ENCODE peak calls at places on chromosomes 1 and 21, in five cellular contexts. T is stomach, A is tibial nerve, L is ascending aorta, Z is uterus. Q is an unnamed sample.
A peak's percentile ranks its signal among the peaks of the same experiment; 100 is the strongest.

GRCh38 chr1:232627645-232628334 is 2.1 kb downstream of the SIPA1L2 start:
- DNase-seq in T (no peak), A (no peak), L (no peak), Z (no peak), Q (no peak)

GRCh38 chr1:246329900-246330299 is 177.2 kb downstream of the SMYD3 start:
- DNase-seq in T (no peak), A (no peak), L (no peak), Z (no peak), Q (no peak)

GRCh38 chr1:36510418-36510817 is 27.7 kb upstream of the CSF3R start:
- DNase-seq in T (no peak), A (no peak), L (no peak), Z (no peak), Q (no peak)

GRCh38 chr21:36859744-36860501 is 106.5 kb downstream of the HLCS start:
- DNase-seq in T (peak; percentile 72), A (peak; percentile 57), L (peak; percentile 70), Z (peak; percentile 70), Q (peak; percentile 6)

GRCh38 chr1:64745181-64745985 is 508 bp downstream of the RAVER2 start:
- DNase-seq in T (peak; percentile 35), A (peak; percentile 18), L (peak; percentile 62), Z (peak; percentile 28), Q (no peak)

GRCh38 chr1:185363205-185363604 is 46.2 kb upstream of the IVNS1ABP start:
- DNase-seq in T (no peak), A (no peak), L (no peak), Z (no peak), Q (no peak)

GRCh38 chr1:197519741-197520334 is 251.8 kb downstream of the CRB1 start:
- DNase-seq in T (no peak), A (no peak), L (no peak), Z (no peak), Q (no peak)

GRCh38 chr1:236416165-236416564 is 22.1 kb downstream of the EDARADD start:
- DNase-seq in T (no peak), A (no peak), L (peak; percentile 9), Z (no peak), Q (no peak)

GRCh38 chr21:25127007-25127406 is 480.3 kb downstream of the MRPL39 start:
- DNase-seq in T (no peak), A (no peak), L (no peak), Z (no peak), Q (no peak)

GRCh38 chr1:191804311-191804710 is 354.0 kb upstream of the RGS18 start:
- DNase-seq in T (no peak), A (no peak), L (no peak), Z (no peak), Q (no peak)

GRCh38 chr21:43361493-43362296 is 65.2 kb downstream of the SIK1 start:
- DNase-seq in T (no peak), A (peak; percentile 47), L (no peak), Z (no peak), Q (peak; percentile 76)

GRCh38 chr1:98278055-98278454 is 357.2 kb upstream of the DPYD start:
- DNase-seq in T (no peak), A (no peak), L (no peak), Z (no peak), Q (no peak)

GRCh38 chr1:219965950-219966349 is 37.6 kb upstream of the SLC30A10 start:
- DNase-seq in T (no peak), A (no peak), L (no peak), Z (no peak), Q (no peak)

GRCh38 chr21:44681861-44682579 is at the start of gene KRTAP12-1:
- DNase-seq in T (no peak), A (no peak), L (peak; percentile 58), Z (no peak), Q (no peak)

GRCh38 chr1:183567584-183567983 is 22.7 kb downstream of the NCF2 start:
- DNase-seq in T (peak; percentile 59), A (peak; percentile 40), L (no peak), Z (no peak), Q (peak; percentile 48)

GRCh38 chr1:110687244-110687643 is 12.5 kb upstream of the KCNA3 start:
- DNase-seq in T (no peak), A (no peak), L (no peak), Z (no peak), Q (peak; percentile 5)

GRCh38 chr1:240098534-240098933 is 6.9 kb downstream of the FMN2 start:
- DNase-seq in T (no peak), A (no peak), L (no peak), Z (no peak), Q (no peak)

GRCh38 chr1:96756789-96757188 is 35.2 kb downstream of the PTBP2 start:
- DNase-seq in T (no peak), A (no peak), L (no peak), Z (no peak), Q (no peak)

GRCh38 chr1:187817782-187818181 is 989.0 kb downstream of the PLA2G4A start:
- DNase-seq in T (no peak), A (no peak), L (no peak), Z (no peak), Q (no peak)

GRCh38 chr1:110707257-110707656 is 32.5 kb upstream of the KCNA3 start:
- DNase-seq in T (no peak), A (no peak), L (no peak), Z (no peak), Q (no peak)

GRCh38 chr1:245234217-245235120 is 79.7 kb downstream of the KIF26B start:
- DNase-seq in T (no peak), A (no peak), L (no peak), Z (no peak), Q (no peak)

GRCh38 chr1:29162476-29163138 is 19.1 kb downstream of the SRSF4 start:
- DNase-seq in T (no peak), A (no peak), L (peak; percentile 79), Z (no peak), Q (no peak)

GRCh38 chr1:5996641-5997270 is 4.5 kb upstream of the NPHP4 start:
- DNase-seq in T (no peak), A (no peak), L (no peak), Z (no peak), Q (no peak)

GRCh38 chr1:9420835-9421532 is 118.3 kb upstream of the SLC25A33 start:
- DNase-seq in T (no peak), A (no peak), L (no peak), Z (no peak), Q (no peak)

GRCh38 chr1:52592637-52593323 is 9.4 kb upstream of the GPX7 start:
- DNase-seq in T (no peak), A (no peak), L (no peak), Z (no peak), Q (no peak)

GRCh38 chr1:3019007-3019515 is 2.2 kb upstream of the ACTRT2 start:
- DNase-seq in T (no peak), A (no peak), L (peak; percentile 53), Z (no peak), Q (no peak)

GRCh38 chr1:41495171-41495948 is 10.9 kb upstream of the EDN2 start:
- DNase-seq in T (no peak), A (no peak), L (no peak), Z (peak; percentile 61), Q (no peak)

GRCh38 chr1:160629286-160630210 is 17.3 kb downstream of the SLAMF1 start:
- DNase-seq in T (peak; percentile 41), A (no peak), L (no peak), Z (no peak), Q (no peak)

GRCh38 chr1:35377553-35377952 is 109.0 kb downstream of the ZMYM4 start:
- DNase-seq in T (no peak), A (no peak), L (no peak), Z (no peak), Q (peak; percentile 6)

GRCh38 chr1:1550591-1551432 is 10.4 kb upstream of the TMEM240 start:
- DNase-seq in T (no peak), A (no peak), L (no peak), Z (no peak), Q (no peak)
- H3K27ac ChIP-seq in T (no peak overlapping the region), A (peak overlapping the region; percentile 41), L (no peak overlapping the region), Z (no peak overlapping the region), Q (no peak overlapping the region)

GRCh38 chr1:89310505-89310904 is 37.8 kb upstream of the GBP5 start:
- DNase-seq in T (no peak), A (no peak), L (no peak), Z (no peak), Q (no peak)

GRCh38 chr1:89309828-89310227 is 37.2 kb upstream of the GBP5 start:
- DNase-seq in T (no peak), A (no peak), L (no peak), Z (no peak), Q (no peak)

GRCh38 chr1:89302697-89303332 is 30.2 kb upstream of the GBP5 start:
- DNase-seq in T (no peak), A (no peak), L (no peak), Z (no peak), Q (no peak)

GRCh38 chr1:89305493-89305892 is 32.8 kb upstream of the GBP5 start:
- DNase-seq in T (no peak), A (no peak), L (no peak), Z (no peak), Q (no peak)

DNA sequence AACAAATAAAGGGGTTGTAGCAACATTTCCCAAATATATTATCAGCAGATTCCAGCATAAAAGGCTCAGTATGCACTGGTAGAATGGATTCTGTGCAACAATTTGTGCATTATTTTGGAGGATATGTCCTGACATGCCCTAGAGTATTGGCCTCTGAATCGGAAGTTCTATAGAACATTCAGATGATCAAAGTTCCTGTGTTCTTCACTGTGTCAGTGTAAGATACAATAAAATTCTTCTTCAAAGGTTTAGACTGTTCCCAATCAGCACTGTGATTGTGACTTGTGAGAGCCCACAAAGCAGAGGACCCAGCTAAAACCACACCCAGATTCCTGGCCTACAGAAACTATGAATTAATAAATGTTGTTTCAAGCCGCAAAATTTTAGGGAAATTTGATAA is 33.6 kb upstream of the GBP5 start:
- DNase-seq in T (no peak), A (no peak), L (no peak), Z (no peak), Q (no peak)
- H3K27ac ChIP-seq in T (no peak overlapping the region), A (no peak overlapping the region), L (no peak overlapping the region), Z (no peak overlapping the region), Q (peak overlapping the region; percentile 31)

DNA sequence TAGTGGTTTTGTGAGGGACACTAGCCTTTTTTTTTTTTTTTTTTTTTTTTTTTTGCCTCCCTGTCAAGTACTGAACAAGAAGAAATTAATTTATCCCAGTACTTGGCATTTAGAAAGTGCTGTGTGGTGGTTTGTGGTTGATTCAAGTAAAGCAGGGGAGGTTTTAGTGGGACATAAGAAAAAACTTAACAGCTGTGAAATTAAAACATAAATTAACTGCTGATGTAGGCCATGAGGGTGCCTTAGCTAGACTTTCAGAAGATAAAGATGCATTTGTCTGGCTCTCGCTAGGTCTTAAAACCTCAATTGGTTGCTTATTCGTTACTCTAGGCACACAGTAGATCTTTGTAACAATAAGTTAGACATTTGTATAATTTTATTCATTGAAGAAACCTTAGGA is 52.3 kb downstream of the SPATA46 start:
- DNase-seq in T (no peak), A (no peak), L (no peak), Z (no peak), Q (no peak)
- H3K27ac ChIP-seq in T (no peak overlapping the region), A (no peak overlapping the region), L (no peak overlapping the region), Z (no peak overlapping the region), Q (no peak overlapping the region)

DNA sequence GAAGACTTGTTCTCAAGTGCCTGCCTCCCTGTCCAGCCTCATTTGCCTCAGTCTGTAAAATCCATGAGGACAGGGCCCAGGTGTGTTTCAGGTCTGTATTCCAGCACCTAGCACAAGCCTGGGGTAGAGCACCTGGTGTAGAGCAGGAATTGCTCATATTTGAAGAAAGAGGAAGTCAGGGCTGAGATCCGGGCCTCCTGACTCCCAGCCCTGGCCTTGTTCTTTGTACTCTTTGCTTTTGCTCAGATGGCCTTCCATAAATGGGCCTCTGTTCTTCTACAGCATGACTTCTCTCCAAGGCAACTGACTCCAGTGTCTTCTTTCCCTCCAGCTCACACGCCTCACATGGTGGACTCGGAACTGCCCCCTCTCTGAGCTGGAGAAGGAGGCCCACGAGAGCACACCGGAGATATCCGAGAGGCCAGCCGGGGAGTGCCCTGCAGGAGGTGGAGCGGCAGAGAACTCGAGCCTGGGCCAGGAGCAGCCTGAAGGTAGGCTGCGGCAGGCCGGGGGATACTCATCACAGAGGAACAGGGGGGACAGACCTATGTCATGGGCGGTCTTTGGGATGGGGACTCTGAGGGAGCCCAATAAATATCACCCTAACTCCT is 19.7 kb downstream of the SLC5A9 start:
- DNase-seq in T (no peak), A (no peak), L (no peak), Z (no peak), Q (no peak)
- H3K27ac ChIP-seq in T (no peak overlapping the region), A (no peak overlapping the region), L (no peak overlapping the region), Z (no peak overlapping the region), Q (no peak overlapping the region)

Q was measured in epithelial cell of prostate.